ENCODE peak calls at places on chromosomes 7 and 10, in six cellular contexts. S, Y, Q, C, N and K are unnamed samples.

GRCh38 chr10:84214046-84214572 is 11.2 kb downstream of the LRIT2 start:
- DNase-seq in Q (peak; percentile 21), Y (no peak), N (no peak), S (no peak), C (no peak), K (no peak)

GRCh38 chr7:69598487-69599148 is 343 bp downstream of the AUTS2 start:
- DNase-seq in C (no peak), S (peak; percentile 33), Q (peak; percentile 31), Y (no peak), N (peak; percentile 24), K (no peak)

GRCh38 chr7:4273566-4274230 is 408.4 kb upstream of the FOXK1 start:
- DNase-seq in Y (no peak), C (no peak), S (no peak), N (no peak), Q (no peak), K (no peak)

GRCh38 chr7:127768241-127768640 is 116.2 kb downstream of the SND1 start:
- DNase-seq in S (no peak), Y (no peak), C (no peak), Q (no peak), N (no peak), K (no peak)

GRCh38 chr10:79023489-79024162 is 45.1 kb upstream of the ZMIZ1 start:
- DNase-seq in C (no peak), N (no peak), Q (no peak), S (peak; percentile 57), Y (no peak), K (no peak)

GRCh38 chr10:99766282-99766681 is 16.2 kb upstream of the ABCC2 start:
- DNase-seq in Q (no peak), C (no peak), N (no peak), Y (no peak), S (no peak), K (no peak)

GRCh38 chr7:133478591-133479135 is 225.8 kb downstream of the EXOC4 start:
- DNase-seq in S (no peak), N (no peak), Q (no peak), Y (no peak), C (no peak), K (no peak)

GRCh38 chr7:12868027-12868426 is 180.6 kb downstream of the ARL4A start:
- DNase-seq in N (no peak), Y (no peak), C (no peak), S (no peak), Q (no peak), K (no peak)

GRCh38 chr10:35635576-35635975 is 6.5 kb downstream of the FZD8 start:
- DNase-seq in Q (peak; percentile 20), S (peak; percentile 48), Y (no peak), C (peak; percentile 32), N (peak; percentile 76), K (peak; percentile 55)

GRCh38 chr7:95139922-95140321 is 184.4 kb downstream of the PON1 start:
- DNase-seq in Q (no peak), N (no peak), C (no peak), S (no peak), Y (no peak), K (no peak)

GRCh38 chr7:101170617-101171441 is 5.5 kb upstream of the VGF start:
- DNase-seq in N (no peak), S (no peak), C (no peak), Y (no peak), Q (no peak), K (no peak)

GRCh38 chr7:151813997-151814396 is 62.9 kb downstream of the PRKAG2 start:
- DNase-seq in S (no peak), Y (no peak), Q (no peak), N (no peak), C (no peak), K (no peak)

GRCh38 chr10:73759512-73760115 is 15.4 kb downstream of the SEC24C start:
- DNase-seq in C (no peak), S (no peak), Y (no peak), Q (no peak), N (no peak), K (no peak)

GRCh38 chr10:92907280-92907679 is 59.0 kb downstream of the EXOC6 start:
- DNase-seq in N (no peak), Y (no peak), Q (no peak), S (no peak), C (no peak), K (no peak)

GRCh38 chr7:155520114-155520513 is 26.2 kb downstream of the CNPY1 start:
- DNase-seq in S (no peak), N (no peak), C (no peak), Q (no peak), Y (no peak), K (no peak)

GRCh38 chr10:5590816-5591215 is 66.1 kb downstream of the CALML3 start:
- DNase-seq in Y (no peak), N (no peak), C (no peak), S (no peak), Q (no peak), K (no peak)

GRCh38 chr10:5589071-5589962 is 64.6 kb downstream of the CALML3 start:
- DNase-seq in S (no peak), Q (no peak), C (no peak), N (no peak), Y (no peak), K (no peak)

GRCh38 chr10:5591336-5591824 is 66.6 kb downstream of the CALML3 start:
- DNase-seq in Q (no peak), C (no peak), N (no peak), Y (no peak), S (no peak), K (no peak)

GRCh38 chr10:5588603-5589002 is 63.8 kb downstream of the CALML3 start:
- DNase-seq in C (no peak), Q (no peak), Y (no peak), N (no peak), S (no peak), K (no peak)

DNA sequence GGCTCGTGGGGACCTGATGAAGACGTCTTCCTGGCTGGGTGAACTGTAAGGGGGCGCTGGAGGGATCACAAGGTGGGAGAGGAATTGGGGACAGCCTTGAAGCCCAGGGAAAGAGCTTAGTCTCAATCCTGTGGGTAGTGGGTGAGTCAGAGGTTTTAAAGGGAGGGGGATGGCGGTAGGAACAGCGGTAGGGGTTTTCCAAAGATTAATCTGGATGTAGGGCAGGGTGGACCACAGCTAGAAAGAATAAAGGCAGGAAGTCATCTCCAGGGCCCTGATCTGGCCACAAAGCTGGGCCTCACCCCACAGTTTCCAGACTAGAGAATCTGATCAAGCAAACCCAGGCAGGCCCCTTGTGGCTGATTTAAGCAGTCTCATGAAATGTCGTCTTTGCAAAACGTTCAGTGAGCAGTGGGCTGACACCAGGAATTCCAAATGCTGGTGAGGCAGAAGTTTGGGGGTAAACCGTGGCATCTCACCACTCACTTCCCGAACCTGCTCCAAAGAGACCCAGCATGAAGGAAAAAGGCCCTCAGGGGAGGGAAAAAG is 65.3 kb downstream of the CALML3 start:
- DNase-seq in S (no peak), C (no peak), Y (no peak), N (peak; percentile 47), Q (no peak), K (peak; percentile 53)
- TF ChIP-seq CTCF in S (no peak), C (peak; percentile 43), Y (peak; percentile 58), N (peak; percentile 39), Q (no peak), K (peak; percentile 59)

GRCh38 chr10:89421018-89421476 is 6.7 kb downstream of the IFIT5 start:
- DNase-seq in N (no peak), C (no peak), Q (no peak), Y (no peak), S (no peak), K (no peak)

GRCh38 chr10:89428873-89429272 is 14.5 kb downstream of the IFIT5 start:
- DNase-seq in Q (no peak), C (no peak), S (peak; percentile 13), Y (no peak), N (no peak), K (peak; percentile 24)

GRCh38 chr10:89425000-89425399 is 10.6 kb downstream of the IFIT5 start:
- DNase-seq in Q (no peak), C (no peak), S (no peak), Y (no peak), N (no peak), K (no peak)

GRCh38 chr10:89427629-89428028 is 13.3 kb downstream of the IFIT5 start:
- DNase-seq in S (no peak), Y (no peak), C (peak; percentile 48), Q (no peak), N (peak; percentile 82), K (peak; percentile 55)

GRCh38 chr10:89426230-89426868 is 12.0 kb downstream of the IFIT5 start:
- DNase-seq in S (peak; percentile 44), N (peak; percentile 85), C (peak; percentile 50), Y (no peak), Q (no peak), K (peak; percentile 64)
- TF ChIP-seq CTCF in S (peak; percentile 86), N (peak; percentile 81), C (peak; percentile 84), Y (peak; percentile 77), Q (peak; percentile 54), K (peak; percentile 68)

GRCh38 chr10:118624747-118625146 is 29.3 kb upstream of the PRLHR start:
- DNase-seq in Y (no peak), N (no peak), C (no peak), S (no peak), Q (no peak), K (no peak)

GRCh38 chr10:118628397-118628796 is 32.9 kb upstream of the PRLHR start:
- DNase-seq in N (no peak), S (no peak), Q (no peak), Y (no peak), C (no peak), K (no peak)

GRCh38 chr10:118625504-118625903 is 30.1 kb upstream of the PRLHR start:
- DNase-seq in S (no peak), Q (no peak), Y (no peak), N (no peak), C (no peak), K (no peak)

GRCh38 chr10:118629211-118629610 is 33.8 kb upstream of the PRLHR start:
- DNase-seq in S (no peak), Q (no peak), C (no peak), N (no peak), Y (peak; percentile 7), K (no peak)

GRCh38 chr10:118626953-118627352 is 31.5 kb upstream of the PRLHR start:
- DNase-seq in Y (no peak), Q (peak; percentile 40), N (no peak), C (no peak), S (no peak), K (no peak)
- TF ChIP-seq CTCF in Y (peak; percentile 13), Q (peak; percentile 57), N (no peak), C (peak; percentile 4), S (no peak), K (no peak)

GRCh38 chr7:129433823-129434171 is 435 bp upstream of the STRIP2 start:
- DNase-seq in Q (peak; percentile 74), S (no peak), N (no peak), Y (no peak), C (no peak), K (no peak)
- TF ChIP-seq CTCF in Q (no peak), S (peak; percentile 33), N (peak; percentile 10), Y (peak; percentile 12), C (peak; percentile 15), K (peak; percentile 29)

GRCh38 chr10:86371691-86372090 is 5.1 kb upstream of the GRID1 start:
- DNase-seq in Q (peak; percentile 27), S (no peak), N (no peak), Y (no peak), C (no peak), K (no peak)
- TF ChIP-seq CTCF in Q (no peak), S (no peak), N (no peak), Y (no peak), C (no peak), K (no peak)

DNA sequence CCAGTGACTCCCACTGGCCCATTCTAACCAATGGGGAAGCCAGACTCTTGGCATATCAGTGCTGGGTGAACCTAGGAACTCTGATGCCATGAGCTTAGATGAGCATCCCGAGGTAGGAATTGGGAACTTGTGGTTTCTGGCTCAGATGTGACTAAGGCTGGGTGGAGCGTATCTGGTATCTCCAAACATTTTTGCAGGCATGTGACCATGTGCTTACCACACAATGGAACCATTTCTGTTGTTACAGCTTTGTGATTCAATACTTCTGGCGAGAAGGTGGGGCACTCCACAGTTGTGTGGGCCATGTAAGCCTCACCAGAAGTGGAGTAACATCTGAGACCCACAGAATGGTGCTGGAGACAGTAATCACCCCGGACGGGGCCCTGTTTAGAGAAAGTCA is 2.6 kb upstream of the AVPI1 start:
- DNase-seq in N (peak; percentile 96), Q (no peak), Y (peak; percentile 97), S (no peak), C (peak; percentile 90), K (peak; percentile 62)
- TF ChIP-seq CTCF in N (no peak), Q (no peak), Y (no peak), S (no peak), C (no peak), K (no peak)